ENCODE peak calls at places on chromosome 1, in seven cellular contexts. K, A, R, X, F, H and G are unnamed samples.

GRCh38 chr1:30334767-30335166 is 388.6 kb downstream of the MATN1 start:
- DNase-seq in X (no peak), H (no peak), F (no peak), R (no peak), K (no peak), A (no peak), G (no peak)

GRCh38 chr1:242205622-242206489 is 207.0 kb upstream of the MAP1LC3C start:
- DNase-seq in R (no peak), K (no peak), X (no peak), H (no peak), F (no peak), A (no peak), G (no peak)

GRCh38 chr1:3070304-3070653 is 1.3 kb downstream of the PRDM16 start:
- DNase-seq in R (no peak), X (no peak), F (peak), A (no peak), K (no peak), H (no peak), G (no peak)

GRCh38 chr1:10429868-10430215 is 391 bp upstream of the CENPS start:
- DNase-seq in K (no peak), R (no peak), F (no peak), H (no peak), X (no peak), A (no peak), G (no peak)

GRCh38 chr1:239765163-239765562 is 326.5 kb upstream of the FMN2 start:
- DNase-seq in K (peak), A (no peak), F (no peak), X (no peak), R (no peak), H (no peak), G (no peak)

GRCh38 chr1:63813829-63814277 is 40.0 kb downstream of the ROR1 start:
- DNase-seq in X (no peak), F (no peak), A (no peak), R (no peak), H (no peak), K (no peak), G (no peak)

GRCh38 chr1:204275695-204276596 is 62.2 kb upstream of the GOLT1A start:
- DNase-seq in F (no peak), H (no peak), X (no peak), K (no peak), R (no peak), A (no peak), G (no peak)

GRCh38 chr1:230012742-230013141 is 54.3 kb upstream of the GALNT2 start:
- DNase-seq in R (no peak), X (no peak), A (no peak), H (no peak), K (no peak), F (no peak), G (no peak)

GRCh38 chr1:169484107-169484506 is 1.6 kb downstream of the SLC19A2 start:
- DNase-seq in F (no peak), K (peak), X (no peak), H (no peak), A (no peak), R (no peak), G (no peak)

GRCh38 chr1:203564024-203564423 is 62.6 kb upstream of the ATP2B4 start:
- DNase-seq in H (no peak), R (no peak), F (no peak), K (no peak), X (no peak), A (no peak), G (no peak)

GRCh38 chr1:7878027-7878426 is 25.2 kb upstream of the UTS2 start:
- DNase-seq in K (no peak), H (no peak), X (no peak), F (no peak), A (no peak), R (no peak), G (no peak)

GRCh38 chr1:1430114-1430982 is 5.1 kb upstream of the VWA1 start:
- DNase-seq in R (peak), A (no peak), K (peak), H (no peak), F (peak), X (peak), G (peak)

GRCh38 chr1:4083171-4084052 is 183.3 kb upstream of the C1orf174 start:
- DNase-seq in X (no peak), A (no peak), K (no peak), H (no peak), R (no peak), F (no peak), G (no peak)

GRCh38 chr1:145961425-145962156 is 2.8 kb downstream of the ANKRD34A start:
- DNase-seq in X (peak), A (no peak), R (peak), F (peak), K (peak), H (no peak), G (peak)

GRCh38 chr1:40989066-40989465 is 9.6 kb downstream of the CTPS1 start:
- DNase-seq in K (no peak), X (no peak), F (no peak), R (no peak), H (no peak), A (no peak), G (no peak)

GRCh38 chr1:40986929-40987328 is 7.4 kb downstream of the CTPS1 start:
- DNase-seq in F (no peak), X (no peak), R (no peak), K (no peak), H (no peak), A (no peak), G (no peak)

GRCh38 chr1:40986328-40986783 is 6.9 kb downstream of the CTPS1 start:
- DNase-seq in A (no peak), H (no peak), K (no peak), X (no peak), F (no peak), R (no peak), G (no peak)

GRCh38 chr1:40988280-40988679 is 8.8 kb downstream of the CTPS1 start:
- DNase-seq in X (no peak), H (no peak), F (no peak), R (no peak), K (no peak), A (no peak), G (no peak)

GRCh38 chr1:40987439-40988276 is 8.2 kb downstream of the CTPS1 start:
- DNase-seq in R (no peak), A (no peak), F (no peak), H (no peak), K (no peak), X (no peak), G (peak)
- H3K4me3 ChIP-seq in R (no peak), A (no peak), F (no peak), H (no peak), K (no peak), X (no peak), G (no peak)

DNA sequence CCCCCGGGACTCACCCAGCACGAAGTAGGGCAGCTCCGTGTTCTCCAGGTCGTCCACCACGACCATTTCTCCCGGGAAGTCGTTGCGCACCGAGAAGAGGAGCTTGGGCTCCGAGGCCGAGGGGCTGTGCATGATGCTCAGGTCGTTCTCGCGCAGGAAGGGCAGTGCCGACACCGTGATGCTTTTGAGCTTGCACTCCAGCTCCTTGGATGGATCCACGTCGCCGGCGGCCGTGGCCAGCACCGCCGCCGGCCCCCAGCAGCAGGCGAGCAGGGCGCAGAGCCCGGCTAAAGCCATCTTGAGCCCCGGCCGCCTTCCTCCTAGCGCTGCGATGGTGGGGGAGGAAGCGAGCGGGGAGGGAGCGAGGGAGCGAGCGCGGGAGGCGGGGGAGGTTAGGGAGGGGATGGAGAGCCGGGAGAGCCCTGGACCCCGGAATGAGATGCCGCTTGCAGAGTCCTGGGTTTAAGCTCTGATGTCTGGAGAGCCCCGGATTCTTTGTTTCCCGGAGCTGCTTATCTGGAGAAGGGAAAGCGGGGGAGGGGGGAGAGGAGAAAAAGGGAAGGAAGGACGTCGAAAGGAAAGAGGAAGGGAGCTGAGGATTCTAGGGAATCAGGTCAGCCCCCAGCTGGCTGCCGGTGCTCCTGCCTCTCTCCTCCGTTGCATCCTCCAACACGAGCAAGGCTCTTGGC is at the start of gene ASTN1:
- DNase-seq in A (no peak), X (no peak), H (no peak), K (peak), F (no peak), R (no peak), G (no peak)
- H3K4me3 ChIP-seq in A (no peak), X (peak), H (peak), K (peak), F (peak), R (peak), G (peak)

DNA sequence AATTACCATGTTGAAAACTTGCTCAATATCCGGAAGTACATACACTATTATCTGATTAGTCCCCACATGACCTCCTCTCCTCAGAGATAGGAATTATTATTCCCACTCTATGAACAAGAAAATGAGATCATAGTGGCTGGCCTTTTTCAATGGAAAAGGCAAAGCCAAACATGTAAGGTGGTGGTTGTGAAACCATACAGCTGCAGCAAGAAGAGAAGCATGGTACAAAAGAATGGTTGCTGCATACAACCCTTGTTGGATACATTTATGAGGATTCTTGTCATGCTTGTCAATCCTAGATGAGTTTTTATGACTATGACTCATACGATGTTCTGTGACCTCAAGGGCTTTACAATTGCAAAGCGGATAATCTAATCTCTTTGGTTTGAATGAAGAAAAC is 514.7 kb downstream of the PLPP3 start:
- DNase-seq in F (no peak), K (no peak), H (no peak), X (no peak), R (no peak), A (no peak), G (no peak)
- H3K4me3 ChIP-seq in F (no peak), K (no peak), H (no peak), X (no peak), R (no peak), A (no peak), G (no peak)

GRCh38 chr1:153793973-153794615 is 18.9 kb downstream of the SLC27A3 start:
- DNase-seq in R (peak), K (no peak), X (no peak), F (no peak), H (no peak), A (no peak), G (no peak)

GRCh38 chr1:153794671-153795324 is 19.6 kb downstream of the SLC27A3 start:
- DNase-seq in F (no peak), X (no peak), R (peak), H (no peak), K (no peak), A (no peak), G (peak)

GRCh38 chr1:153795934-153796785 is 21.0 kb downstream of the SLC27A3 start:
- DNase-seq in R (peak), K (no peak), F (no peak), A (no peak), H (no peak), X (no peak), G (peak)

GRCh38 chr1:153796786-153797659 is 21.8 kb downstream of the SLC27A3 start:
- DNase-seq in R (peak), K (peak), F (peak), A (peak), X (peak), H (no peak), G (peak)

GRCh38 chr1:153795325-153795837 is 20.2 kb downstream of the SLC27A3 start:
- DNase-seq in R (peak), K (no peak), X (no peak), F (no peak), A (no peak), H (no peak), G (peak)
- H3K4me3 ChIP-seq in R (no peak), K (no peak), X (no peak), F (no peak), A (no peak), H (no peak), G (no peak)

GRCh38 chr1:62084304-62084905 is 110.2 kb upstream of the L1TD1 start:
- DNase-seq in R (no peak), H (no peak), K (no peak), X (no peak), F (peak), A (no peak), G (no peak)
- H3K4me3 ChIP-seq in R (no peak), H (no peak), K (no peak), X (no peak), F (no peak), A (no peak), G (no peak)

DNA sequence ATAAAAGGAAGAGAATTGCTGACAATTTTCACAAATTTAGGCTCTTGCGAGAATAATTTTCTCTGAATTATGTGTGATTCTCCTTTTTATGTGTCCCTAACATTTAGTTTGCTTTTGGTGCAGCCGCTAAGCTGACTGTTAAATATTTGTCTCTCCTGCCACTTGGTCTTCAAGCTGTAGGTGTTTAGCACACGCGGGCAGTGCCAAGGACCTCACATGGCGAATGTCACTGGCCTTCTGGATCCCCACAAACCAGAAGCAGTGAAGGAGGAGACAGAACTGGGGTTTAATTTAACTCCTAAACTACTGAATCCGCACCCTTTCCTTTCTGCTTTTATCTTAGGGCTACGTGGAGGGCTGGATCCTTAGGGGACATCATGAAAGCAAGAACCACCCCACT is 120.0 kb downstream of the KAZN start:
- DNase-seq in A (no peak), R (no peak), K (no peak), X (no peak), F (no peak), H (no peak), G (no peak)
- H3K4me3 ChIP-seq in A (no peak), R (no peak), K (no peak), X (no peak), F (no peak), H (no peak), G (no peak)

DNA sequence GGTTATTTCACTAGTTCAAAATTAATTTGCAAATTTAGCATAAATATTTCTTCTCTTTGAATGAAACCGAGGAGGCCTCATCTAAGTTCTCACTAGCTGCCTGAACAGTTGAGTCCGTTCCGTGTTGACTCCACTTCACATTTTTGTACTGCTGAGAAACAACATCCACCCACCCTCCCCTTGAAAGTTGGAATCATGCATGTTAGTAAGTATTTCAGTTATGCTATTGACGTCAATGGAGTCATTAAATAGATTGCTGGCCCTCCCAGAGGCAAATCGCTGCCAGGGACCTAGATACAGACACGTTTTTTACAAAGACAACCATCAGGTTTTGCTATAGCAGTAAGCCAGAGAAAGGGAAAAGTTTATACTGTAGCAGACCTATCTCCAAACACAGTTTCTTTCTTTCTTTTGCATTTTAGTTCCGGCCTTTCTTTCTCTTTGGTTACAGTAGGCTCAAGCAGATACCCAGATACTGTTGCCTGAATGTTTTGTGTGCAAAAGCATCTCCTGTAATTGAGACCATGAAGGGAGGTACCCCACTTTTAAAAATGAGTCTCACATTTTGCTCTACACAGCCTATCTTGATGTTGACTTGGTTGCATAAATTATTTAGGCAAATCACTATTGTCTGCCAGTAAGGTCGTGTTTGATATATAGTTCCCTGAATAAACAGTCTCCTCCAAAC is 262.6 kb upstream of the SGIP1 start:
- DNase-seq in X (peak), K (peak), R (peak), A (no peak), H (peak), F (peak), G (peak)
- H3K4me3 ChIP-seq in X (peak), K (no peak), R (peak), A (no peak), H (no peak), F (peak), G (peak)

GRCh38 chr1:82160903-82161302 is 360.2 kb downstream of the ADGRL2 start:
- DNase-seq in X (no peak), A (no peak), R (no peak), H (no peak), F (no peak), K (no peak), G (no peak)
- H3K4me3 ChIP-seq in X (no peak), A (no peak), R (no peak), H (no peak), F (no peak), K (no peak), G (no peak)